ENCODE peak calls at places on chromosomes 4 and X, in nine cellular contexts. One of them, this sample, is unnamed.

GRCh38 chr4:87078987-87079469 is 141.4 kb downstream of the KLHL8 start:
- DNase-seq in NCI-H2081: no peak
- DNase-seq in tibial nerve: no peak
- DNase-seq in stimulated activated naive CD8-positive, alpha-beta T cell treated with anti-CD3 and anti-CD28 coated beads, Interleukin-15, Interleukin-2, amounts not matched to agents 100 U/mL and 50 U/mL, for 24 hours: no peak
- DNase-seq in hypothalamus: no peak
- DNase-seq in activated T-cell treated with anti-CD3 and anti-CD28 coated beads, Interleukin-2, amount 50 U/mL, for 4 hours: no peak
- DNase-seq in frontal cortex: no peak
- DNase-seq in bronchial epithelial cell: peak
- DNase-seq in M059J: no peak
- DNase-seq in this sample: peak

GRCh38 chr4:119498520-119498919 is 130.1 kb downstream of the PDE5A start:
- DNase-seq in NCI-H2081: no peak
- DNase-seq in tibial nerve: no peak
- DNase-seq in stimulated activated naive CD8-positive, alpha-beta T cell treated with anti-CD3 and anti-CD28 coated beads, Interleukin-15, Interleukin-2, amounts not matched to agents 100 U/mL and 50 U/mL, for 24 hours: no peak
- DNase-seq in hypothalamus: peak
- DNase-seq in activated T-cell treated with anti-CD3 and anti-CD28 coated beads, Interleukin-2, amount 50 U/mL, for 4 hours: no peak
- DNase-seq in frontal cortex: no peak
- DNase-seq in bronchial epithelial cell: no peak
- DNase-seq in M059J: no peak
- DNase-seq in this sample: no peak

GRCh38 chr4:168076989-168077725 is 15.2 kb upstream of the ANXA10 start:
- DNase-seq in NCI-H2081: peak
- DNase-seq in tibial nerve: peak
- DNase-seq in stimulated activated naive CD8-positive, alpha-beta T cell treated with anti-CD3 and anti-CD28 coated beads, Interleukin-15, Interleukin-2, amounts not matched to agents 100 U/mL and 50 U/mL, for 24 hours: peak
- DNase-seq in hypothalamus: peak
- DNase-seq in activated T-cell treated with anti-CD3 and anti-CD28 coated beads, Interleukin-2, amount 50 U/mL, for 4 hours: no peak
- DNase-seq in frontal cortex: peak
- DNase-seq in bronchial epithelial cell: peak
- DNase-seq in M059J: peak
- DNase-seq in this sample: no peak

GRCh38 chr4:127006509-127006908 is 626.2 kb upstream of the INTU start:
- DNase-seq in NCI-H2081: no peak
- DNase-seq in tibial nerve: no peak
- DNase-seq in stimulated activated naive CD8-positive, alpha-beta T cell treated with anti-CD3 and anti-CD28 coated beads, Interleukin-15, Interleukin-2, amounts not matched to agents 100 U/mL and 50 U/mL, for 24 hours: no peak
- DNase-seq in hypothalamus: no peak
- DNase-seq in activated T-cell treated with anti-CD3 and anti-CD28 coated beads, Interleukin-2, amount 50 U/mL, for 4 hours: no peak
- DNase-seq in frontal cortex: no peak
- DNase-seq in bronchial epithelial cell: no peak
- DNase-seq in M059J: no peak
- DNase-seq in this sample: no peak

GRCh38 chr4:106172846-106173245 is 143.2 kb downstream of the TBCK start:
- DNase-seq in NCI-H2081: no peak
- DNase-seq in tibial nerve: no peak
- DNase-seq in stimulated activated naive CD8-positive, alpha-beta T cell treated with anti-CD3 and anti-CD28 coated beads, Interleukin-15, Interleukin-2, amounts not matched to agents 100 U/mL and 50 U/mL, for 24 hours: no peak
- DNase-seq in hypothalamus: no peak
- DNase-seq in activated T-cell treated with anti-CD3 and anti-CD28 coated beads, Interleukin-2, amount 50 U/mL, for 4 hours: no peak
- DNase-seq in frontal cortex: no peak
- DNase-seq in bronchial epithelial cell: peak
- DNase-seq in M059J: no peak
- DNase-seq in this sample: no peak

GRCh38 chr4:142550955-142551354 is 295.1 kb downstream of the INPP4B start:
- DNase-seq in NCI-H2081: no peak
- DNase-seq in tibial nerve: no peak
- DNase-seq in stimulated activated naive CD8-positive, alpha-beta T cell treated with anti-CD3 and anti-CD28 coated beads, Interleukin-15, Interleukin-2, amounts not matched to agents 100 U/mL and 50 U/mL, for 24 hours: no peak
- DNase-seq in hypothalamus: no peak
- DNase-seq in activated T-cell treated with anti-CD3 and anti-CD28 coated beads, Interleukin-2, amount 50 U/mL, for 4 hours: no peak
- DNase-seq in frontal cortex: no peak
- DNase-seq in bronchial epithelial cell: no peak
- DNase-seq in M059J: peak
- DNase-seq in this sample: no peak

GRCh38 chr4:60617731-60618130 is 582.4 kb upstream of the ADGRL3 start:
- DNase-seq in NCI-H2081: no peak
- DNase-seq in tibial nerve: no peak
- DNase-seq in stimulated activated naive CD8-positive, alpha-beta T cell treated with anti-CD3 and anti-CD28 coated beads, Interleukin-15, Interleukin-2, amounts not matched to agents 100 U/mL and 50 U/mL, for 24 hours: no peak
- DNase-seq in hypothalamus: no peak
- DNase-seq in activated T-cell treated with anti-CD3 and anti-CD28 coated beads, Interleukin-2, amount 50 U/mL, for 4 hours: no peak
- DNase-seq in frontal cortex: no peak
- DNase-seq in bronchial epithelial cell: no peak
- DNase-seq in M059J: no peak
- DNase-seq in this sample: no peak

GRCh38 chrX:20319054-20319453 is 52.3 kb upstream of the RPS6KA3 start:
- DNase-seq in NCI-H2081: no peak
- DNase-seq in tibial nerve: no peak
- DNase-seq in stimulated activated naive CD8-positive, alpha-beta T cell treated with anti-CD3 and anti-CD28 coated beads, Interleukin-15, Interleukin-2, amounts not matched to agents 100 U/mL and 50 U/mL, for 24 hours: no peak
- DNase-seq in hypothalamus: no peak
- DNase-seq in activated T-cell treated with anti-CD3 and anti-CD28 coated beads, Interleukin-2, amount 50 U/mL, for 4 hours: no peak
- DNase-seq in frontal cortex: no peak
- DNase-seq in bronchial epithelial cell: no peak
- DNase-seq in M059J: no peak
- DNase-seq in this sample: no peak

GRCh38 chrX:55167124-55167523 is 53.0 kb upstream of the PAGE5 start:
- DNase-seq in NCI-H2081: no peak
- DNase-seq in tibial nerve: no peak
- DNase-seq in stimulated activated naive CD8-positive, alpha-beta T cell treated with anti-CD3 and anti-CD28 coated beads, Interleukin-15, Interleukin-2, amounts not matched to agents 100 U/mL and 50 U/mL, for 24 hours: no peak
- DNase-seq in hypothalamus: no peak
- DNase-seq in activated T-cell treated with anti-CD3 and anti-CD28 coated beads, Interleukin-2, amount 50 U/mL, for 4 hours: no peak
- DNase-seq in frontal cortex: no peak
- DNase-seq in bronchial epithelial cell: peak
- DNase-seq in M059J: peak
- DNase-seq in this sample: no peak

This sample was measured in gastrocnemius medialis.